ENCODE peak calls at places on chromosomes 12 and 14, in six cellular contexts. One of them, this sample, is unnamed.

GRCh38 chr14:94158239-94158888 is 15.8 kb upstream of the PPP4R4 start:
- DNase-seq in transverse colon: no peak
- DNase-seq in RWPE1: no peak
- DNase-seq in mesendoderm: no peak
- DNase-seq in right cardiac atrium: no peak
- DNase-seq in CD8-positive, alpha-beta T cell: peak; percentile 12
- DNase-seq in this sample: no peak

GRCh38 chr12:113325938-113326337 is 9.0 kb downstream of the SLC8B1 start:
- DNase-seq in transverse colon: no peak
- DNase-seq in RWPE1: no peak
- DNase-seq in mesendoderm: no peak
- DNase-seq in right cardiac atrium: peak; percentile 85
- DNase-seq in CD8-positive, alpha-beta T cell: no peak
- DNase-seq in this sample: peak; percentile 42

GRCh38 chr12:111269688-111270087 is 99.2 kb downstream of the PHETA1 start:
- DNase-seq in transverse colon: no peak
- DNase-seq in RWPE1: no peak
- DNase-seq in mesendoderm: no peak
- DNase-seq in right cardiac atrium: no peak
- DNase-seq in CD8-positive, alpha-beta T cell: no peak
- DNase-seq in this sample: no peak

GRCh38 chr14:99529899-99530298 is 48.7 kb downstream of the CCNK start:
- DNase-seq in transverse colon: no peak
- DNase-seq in RWPE1: no peak
- DNase-seq in mesendoderm: no peak
- DNase-seq in right cardiac atrium: no peak
- DNase-seq in CD8-positive, alpha-beta T cell: no peak
- DNase-seq in this sample: no peak

GRCh38 chr12:120239776-120240494 is 25.6 kb downstream of the PXN start:
- DNase-seq in transverse colon: no peak
- DNase-seq in RWPE1: no peak
- DNase-seq in mesendoderm: no peak
- DNase-seq in right cardiac atrium: peak; percentile 7
- DNase-seq in CD8-positive, alpha-beta T cell: no peak
- DNase-seq in this sample: no peak

GRCh38 chr12:90211017-90211416 is 502.4 kb upstream of the ATP2B1 start:
- DNase-seq in transverse colon: no peak
- DNase-seq in RWPE1: peak; percentile 84
- DNase-seq in mesendoderm: no peak
- DNase-seq in right cardiac atrium: no peak
- DNase-seq in CD8-positive, alpha-beta T cell: no peak
- DNase-seq in this sample: no peak

GRCh38 chr14:57417228-57417627 is 26.8 kb downstream of the NAA30 start:
- DNase-seq in transverse colon: no peak
- DNase-seq in RWPE1: no peak
- DNase-seq in mesendoderm: no peak
- DNase-seq in right cardiac atrium: no peak
- DNase-seq in CD8-positive, alpha-beta T cell: no peak
- DNase-seq in this sample: no peak

GRCh38 chr12:57882575-57882974 is 36.0 kb upstream of the CTDSP2 start:
- DNase-seq in transverse colon: no peak
- DNase-seq in RWPE1: no peak
- DNase-seq in mesendoderm: no peak
- DNase-seq in right cardiac atrium: no peak
- DNase-seq in CD8-positive, alpha-beta T cell: no peak
- DNase-seq in this sample: no peak

GRCh38 chr14:35114036-35114435 is 7.8 kb downstream of the PPP2R3C start:
- DNase-seq in transverse colon: no peak
- DNase-seq in RWPE1: no peak
- DNase-seq in mesendoderm: peak; percentile 9
- DNase-seq in right cardiac atrium: no peak
- DNase-seq in CD8-positive, alpha-beta T cell: no peak
- DNase-seq in this sample: no peak

GRCh38 chr14:37969511-37969979 is 238.2 kb upstream of the SSTR1 start:
- DNase-seq in transverse colon: no peak
- DNase-seq in RWPE1: no peak
- DNase-seq in mesendoderm: no peak
- DNase-seq in right cardiac atrium: no peak
- DNase-seq in CD8-positive, alpha-beta T cell: no peak
- DNase-seq in this sample: peak; percentile 76

GRCh38 chr12:132393991-132394949 is 64.9 kb upstream of the GALNT9 start:
- DNase-seq in transverse colon: peak; percentile 0
- DNase-seq in RWPE1: no peak
- DNase-seq in mesendoderm: no peak
- DNase-seq in right cardiac atrium: peak; percentile 13
- DNase-seq in CD8-positive, alpha-beta T cell: no peak
- DNase-seq in this sample: no peak

GRCh38 chr12:75721790-75722189 is 210.4 kb upstream of the KRR1 start:
- DNase-seq in transverse colon: no peak
- DNase-seq in RWPE1: no peak
- DNase-seq in mesendoderm: no peak
- DNase-seq in right cardiac atrium: no peak
- DNase-seq in CD8-positive, alpha-beta T cell: no peak
- DNase-seq in this sample: no peak

GRCh38 chr12:62799126-62799736 is 135.7 kb downstream of the PPM1H start:
- DNase-seq in transverse colon: peak; percentile 42
- DNase-seq in RWPE1: peak; percentile 56
- DNase-seq in mesendoderm: peak; percentile 93
- DNase-seq in right cardiac atrium: no peak
- DNase-seq in CD8-positive, alpha-beta T cell: peak; percentile 55
- DNase-seq in this sample: peak; percentile 26

GRCh38 chr12:123945441-123946151 is 27.0 kb downstream of the CCDC92 start:
- DNase-seq in transverse colon: no peak
- DNase-seq in RWPE1: no peak
- DNase-seq in mesendoderm: no peak
- DNase-seq in right cardiac atrium: no peak
- DNase-seq in CD8-positive, alpha-beta T cell: no peak
- DNase-seq in this sample: no peak

GRCh38 chr12:19771858-19772257 is 332.6 kb downstream of the AEBP2 start:
- DNase-seq in transverse colon: no peak
- DNase-seq in RWPE1: no peak
- DNase-seq in mesendoderm: peak; percentile 48
- DNase-seq in right cardiac atrium: no peak
- DNase-seq in CD8-positive, alpha-beta T cell: no peak
- DNase-seq in this sample: no peak
- H3K27ac ChIP-seq in transverse colon: no peak overlapping the region
- H3K27ac ChIP-seq in RWPE1: no peak overlapping the region
- H3K27ac ChIP-seq in mesendoderm: no peak overlapping the region
- H3K27ac ChIP-seq in right cardiac atrium: no peak overlapping the region
- H3K27ac ChIP-seq in CD8-positive, alpha-beta T cell: no peak overlapping the region
- H3K27ac ChIP-seq in this sample: no peak overlapping the region

GRCh38 chr14:64706552-64707193 is 2.4 kb downstream of the PLEKHG3 start:
- DNase-seq in transverse colon: no peak
- DNase-seq in RWPE1: no peak
- DNase-seq in mesendoderm: peak; percentile 71
- DNase-seq in right cardiac atrium: peak; percentile 68
- DNase-seq in CD8-positive, alpha-beta T cell: no peak
- DNase-seq in this sample: no peak

GRCh38 chr14:64706119-64706465 is 1.9 kb downstream of the PLEKHG3 start:
- DNase-seq in transverse colon: no peak
- DNase-seq in RWPE1: no peak
- DNase-seq in mesendoderm: peak; percentile 20
- DNase-seq in right cardiac atrium: no peak
- DNase-seq in CD8-positive, alpha-beta T cell: no peak
- DNase-seq in this sample: no peak

GRCh38 chr14:64704743-64705405 is 650 bp downstream of the PLEKHG3 start:
- DNase-seq in transverse colon: peak; percentile 50
- DNase-seq in RWPE1: no peak
- DNase-seq in mesendoderm: peak; percentile 39
- DNase-seq in right cardiac atrium: peak; percentile 81
- DNase-seq in CD8-positive, alpha-beta T cell: no peak
- DNase-seq in this sample: peak; percentile 71

GRCh38 chr14:64704145-64704742 is at the start of gene PLEKHG3:
- DNase-seq in transverse colon: peak; percentile 90
- DNase-seq in RWPE1: peak; percentile 84
- DNase-seq in mesendoderm: peak; percentile 94
- DNase-seq in right cardiac atrium: peak; percentile 94
- DNase-seq in CD8-positive, alpha-beta T cell: no peak
- DNase-seq in this sample: peak; percentile 84

DNA sequence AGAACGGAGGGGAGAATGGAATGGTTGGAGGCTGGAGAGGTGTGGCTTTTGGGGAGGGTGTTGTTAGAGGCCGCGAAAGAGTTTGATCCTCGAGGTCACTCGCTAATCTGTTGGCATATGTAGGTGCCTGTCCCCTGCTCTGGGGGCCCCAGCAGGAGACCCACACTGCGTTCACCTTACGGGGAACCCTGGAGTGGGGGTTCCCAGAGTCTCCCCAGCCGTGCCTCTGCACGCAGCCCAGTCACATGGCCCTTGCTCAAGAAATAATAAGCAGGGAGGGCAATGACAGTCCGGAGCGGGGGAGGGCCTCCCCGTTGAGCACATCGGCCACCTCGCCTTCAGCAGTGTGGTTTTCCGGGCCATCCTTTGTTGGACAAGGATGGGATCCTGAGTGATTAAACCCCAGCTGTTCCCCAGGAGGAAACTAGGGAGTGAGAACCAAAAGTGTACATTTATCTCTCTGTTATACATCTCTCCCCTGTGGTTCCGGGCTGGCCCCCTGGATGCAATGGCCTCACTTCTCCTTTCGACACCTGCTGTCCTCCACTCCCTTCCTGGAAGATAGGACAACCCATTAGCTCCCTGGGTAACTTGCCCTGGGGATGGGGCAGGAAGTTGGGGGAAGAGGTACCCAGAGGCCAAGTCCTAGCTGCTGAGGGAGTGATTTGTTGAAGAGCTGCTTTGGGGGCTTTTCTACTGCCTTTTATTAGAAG is 1.3 kb downstream of the PLEKHG3 start:
- DNase-seq in transverse colon: no peak
- DNase-seq in RWPE1: no peak
- DNase-seq in mesendoderm: peak; percentile 46
- DNase-seq in right cardiac atrium: peak; percentile 76
- DNase-seq in CD8-positive, alpha-beta T cell: no peak
- DNase-seq in this sample: peak; percentile 46
- H3K27ac ChIP-seq in transverse colon: peak overlapping the region; percentile 91
- H3K27ac ChIP-seq in RWPE1: peak overlapping the region; percentile 88
- H3K27ac ChIP-seq in mesendoderm: no peak overlapping the region
- H3K27ac ChIP-seq in right cardiac atrium: peak overlapping the region; percentile 44
- H3K27ac ChIP-seq in CD8-positive, alpha-beta T cell: peak overlapping the region; percentile 3
- H3K27ac ChIP-seq in this sample: peak overlapping the region; percentile 94

GRCh38 chr12:92988622-92989130 is 59.6 kb upstream of the EEA1 start:
- DNase-seq in transverse colon: no peak
- DNase-seq in RWPE1: no peak
- DNase-seq in mesendoderm: no peak
- DNase-seq in right cardiac atrium: no peak
- DNase-seq in CD8-positive, alpha-beta T cell: no peak
- DNase-seq in this sample: no peak

GRCh38 chr12:92987846-92988621 is 58.9 kb upstream of the EEA1 start:
- DNase-seq in transverse colon: peak; percentile 50
- DNase-seq in RWPE1: no peak
- DNase-seq in mesendoderm: peak; percentile 97
- DNase-seq in right cardiac atrium: peak; percentile 48
- DNase-seq in CD8-positive, alpha-beta T cell: no peak
- DNase-seq in this sample: no peak

GRCh38 chr12:92991134-92991533 is 62.0 kb upstream of the EEA1 start:
- DNase-seq in transverse colon: no peak
- DNase-seq in RWPE1: no peak
- DNase-seq in mesendoderm: no peak
- DNase-seq in right cardiac atrium: no peak
- DNase-seq in CD8-positive, alpha-beta T cell: no peak
- DNase-seq in this sample: no peak

GRCh38 chr12:92992041-92992440 is 62.9 kb upstream of the EEA1 start:
- DNase-seq in transverse colon: no peak
- DNase-seq in RWPE1: no peak
- DNase-seq in mesendoderm: no peak
- DNase-seq in right cardiac atrium: no peak
- DNase-seq in CD8-positive, alpha-beta T cell: no peak
- DNase-seq in this sample: no peak

GRCh38 chr12:92989715-92990484 is 60.8 kb upstream of the EEA1 start:
- DNase-seq in transverse colon: no peak
- DNase-seq in RWPE1: no peak
- DNase-seq in mesendoderm: peak; percentile 20
- DNase-seq in right cardiac atrium: no peak
- DNase-seq in CD8-positive, alpha-beta T cell: no peak
- DNase-seq in this sample: no peak
- H3K27ac ChIP-seq in transverse colon: no peak overlapping the region
- H3K27ac ChIP-seq in RWPE1: no peak overlapping the region
- H3K27ac ChIP-seq in mesendoderm: no peak overlapping the region
- H3K27ac ChIP-seq in right cardiac atrium: no peak overlapping the region
- H3K27ac ChIP-seq in CD8-positive, alpha-beta T cell: no peak overlapping the region
- H3K27ac ChIP-seq in this sample: no peak overlapping the region

GRCh38 chr12:129997239-129997638 is 93.4 kb upstream of the TMEM132D start:
- DNase-seq in transverse colon: no peak
- DNase-seq in RWPE1: no peak
- DNase-seq in mesendoderm: no peak
- DNase-seq in right cardiac atrium: no peak
- DNase-seq in CD8-positive, alpha-beta T cell: no peak
- DNase-seq in this sample: no peak
- H3K27ac ChIP-seq in transverse colon: no peak overlapping the region
- H3K27ac ChIP-seq in RWPE1: no peak overlapping the region
- H3K27ac ChIP-seq in mesendoderm: no peak overlapping the region
- H3K27ac ChIP-seq in right cardiac atrium: no peak overlapping the region
- H3K27ac ChIP-seq in CD8-positive, alpha-beta T cell: no peak overlapping the region
- H3K27ac ChIP-seq in this sample: no peak overlapping the region

DNA sequence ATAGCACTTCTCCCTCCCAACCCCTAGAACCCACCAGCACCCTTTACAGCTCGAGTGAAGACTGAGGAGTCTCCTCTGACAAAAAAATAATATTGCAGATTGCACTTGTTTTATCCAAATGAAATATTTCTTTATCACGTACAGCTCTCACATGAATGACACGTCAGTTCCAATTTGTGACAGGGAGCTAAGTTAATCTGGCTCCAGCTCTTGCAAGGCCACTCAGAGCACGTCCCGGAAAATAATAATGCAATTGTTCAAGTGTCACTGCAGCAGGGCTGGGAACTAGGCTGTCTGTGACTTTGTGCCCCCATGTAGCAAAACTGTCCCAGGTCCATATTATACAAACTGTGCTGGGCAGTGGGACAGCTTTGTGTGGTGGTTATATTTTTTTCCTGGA is 539.6 kb downstream of the VRK1 start:
- DNase-seq in transverse colon: no peak
- DNase-seq in RWPE1: no peak
- DNase-seq in mesendoderm: no peak
- DNase-seq in right cardiac atrium: no peak
- DNase-seq in CD8-positive, alpha-beta T cell: no peak
- DNase-seq in this sample: no peak
- H3K27ac ChIP-seq in transverse colon: no peak overlapping the region
- H3K27ac ChIP-seq in RWPE1: no peak overlapping the region
- H3K27ac ChIP-seq in mesendoderm: no peak overlapping the region
- H3K27ac ChIP-seq in right cardiac atrium: no peak overlapping the region
- H3K27ac ChIP-seq in CD8-positive, alpha-beta T cell: no peak overlapping the region
- H3K27ac ChIP-seq in this sample: no peak overlapping the region

DNA sequence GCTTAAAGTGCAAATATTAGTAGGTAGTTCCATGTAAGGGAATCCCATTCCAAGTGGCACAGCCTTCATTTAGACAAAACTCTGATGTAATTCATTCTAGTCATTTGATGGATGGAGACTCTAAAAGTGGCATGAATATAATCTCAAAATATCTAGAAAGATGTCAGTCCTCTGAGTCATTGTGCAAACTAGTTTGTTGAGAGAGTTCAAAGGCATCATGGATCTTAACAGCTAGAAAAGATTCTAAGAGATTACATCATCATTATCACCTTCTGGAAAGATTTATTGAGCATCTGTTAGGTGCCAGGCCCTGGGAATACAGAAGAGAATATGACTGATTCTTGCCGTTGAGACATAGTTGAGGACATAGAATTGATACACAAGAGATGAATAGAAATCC is 30.7 kb downstream of the CRADD start:
- DNase-seq in transverse colon: no peak
- DNase-seq in RWPE1: peak; percentile 38
- DNase-seq in mesendoderm: no peak
- DNase-seq in right cardiac atrium: no peak
- DNase-seq in CD8-positive, alpha-beta T cell: no peak
- DNase-seq in this sample: no peak
- H3K27ac ChIP-seq in transverse colon: no peak overlapping the region
- H3K27ac ChIP-seq in RWPE1: no peak overlapping the region
- H3K27ac ChIP-seq in mesendoderm: no peak overlapping the region
- H3K27ac ChIP-seq in right cardiac atrium: no peak overlapping the region
- H3K27ac ChIP-seq in CD8-positive, alpha-beta T cell: no peak overlapping the region
- H3K27ac ChIP-seq in this sample: no peak overlapping the region

This sample was measured in pancreas.